ENCODE peak calls at places on chromosomes 6 and 20, in nine cellular contexts. One of them, this sample, is unnamed.

GRCh38 chr6:124269733-124270132 is 466.1 kb downstream of the NKAIN2 start:
- DNase-seq in stimulated activated CD8-positive, alpha-beta memory T cell treated with anti-CD3 and anti-CD28 coated beads, Interleukin-4, amount 100 ng/mL, for 1 hour: no peak
- DNase-seq in H7: no peak
- DNase-seq in AG08396: no peak
- DNase-seq in tibial nerve: no peak
- DNase-seq in glutamatergic neuron: no peak
- DNase-seq in psoas muscle: no peak
- DNase-seq in ureter: no peak
- DNase-seq in NCI-H524: no peak
- DNase-seq in this sample: no peak

GRCh38 chr20:295804-296203 is 1.6 kb upstream of the ZCCHC3 start:
- DNase-seq in tibial nerve: no peak
- DNase-seq in H7: no peak
- DNase-seq in glutamatergic neuron: no peak
- DNase-seq in AG08396: no peak
- DNase-seq in ureter: no peak
- DNase-seq in psoas muscle: no peak
- DNase-seq in stimulated activated CD8-positive, alpha-beta memory T cell treated with anti-CD3 and anti-CD28 coated beads, Interleukin-4, amount 100 ng/mL, for 1 hour: no peak
- DNase-seq in NCI-H524: no peak
- DNase-seq in this sample: no peak

GRCh38 chr6:130191376-130191702 is 31.4 kb downstream of the SAMD3 start:
- DNase-seq in psoas muscle: no peak
- DNase-seq in glutamatergic neuron: no peak
- DNase-seq in ureter: no peak
- DNase-seq in tibial nerve: no peak
- DNase-seq in NCI-H524: no peak
- DNase-seq in H7: no peak
- DNase-seq in stimulated activated CD8-positive, alpha-beta memory T cell treated with anti-CD3 and anti-CD28 coated beads, Interleukin-4, amount 100 ng/mL, for 1 hour: no peak
- DNase-seq in AG08396: no peak
- DNase-seq in this sample: no peak

GRCh38 chr20:34527016-34527415 is 10.8 kb downstream of the DYNLRB1 start:
- DNase-seq in H7: no peak
- DNase-seq in glutamatergic neuron: no peak
- DNase-seq in tibial nerve: no peak
- DNase-seq in AG08396: no peak
- DNase-seq in psoas muscle: no peak
- DNase-seq in NCI-H524: no peak
- DNase-seq in stimulated activated CD8-positive, alpha-beta memory T cell treated with anti-CD3 and anti-CD28 coated beads, Interleukin-4, amount 100 ng/mL, for 1 hour: no peak
- DNase-seq in ureter: no peak
- DNase-seq in this sample: no peak

GRCh38 chr6:73145690-73146089 is 79.6 kb downstream of the KHDC1L start:
- DNase-seq in H7: no peak
- DNase-seq in stimulated activated CD8-positive, alpha-beta memory T cell treated with anti-CD3 and anti-CD28 coated beads, Interleukin-4, amount 100 ng/mL, for 1 hour: no peak
- DNase-seq in glutamatergic neuron: no peak
- DNase-seq in tibial nerve: no peak
- DNase-seq in ureter: no peak
- DNase-seq in psoas muscle: no peak
- DNase-seq in NCI-H524: no peak
- DNase-seq in AG08396: no peak
- DNase-seq in this sample: no peak

GRCh38 chr20:53154540-53154939 is 182.4 kb downstream of the TSHZ2 start:
- DNase-seq in stimulated activated CD8-positive, alpha-beta memory T cell treated with anti-CD3 and anti-CD28 coated beads, Interleukin-4, amount 100 ng/mL, for 1 hour: no peak
- DNase-seq in H7: no peak
- DNase-seq in psoas muscle: no peak
- DNase-seq in tibial nerve: no peak
- DNase-seq in ureter: no peak
- DNase-seq in glutamatergic neuron: no peak
- DNase-seq in AG08396: no peak
- DNase-seq in NCI-H524: no peak
- DNase-seq in this sample: no peak

GRCh38 chr20:52242237-52243230 is 51.0 kb upstream of the ZFP64 start:
- DNase-seq in psoas muscle: no peak
- DNase-seq in AG08396: peak; percentile 7
- DNase-seq in ureter: no peak
- DNase-seq in tibial nerve: no peak
- DNase-seq in H7: peak; percentile 22
- DNase-seq in NCI-H524: no peak
- DNase-seq in glutamatergic neuron: no peak
- DNase-seq in stimulated activated CD8-positive, alpha-beta memory T cell treated with anti-CD3 and anti-CD28 coated beads, Interleukin-4, amount 100 ng/mL, for 1 hour: no peak
- DNase-seq in this sample: peak; percentile 52

GRCh38 chr6:53604623-53605190 is 59.8 kb upstream of the GCLC start:
- DNase-seq in ureter: no peak
- DNase-seq in AG08396: no peak
- DNase-seq in psoas muscle: no peak
- DNase-seq in tibial nerve: no peak
- DNase-seq in NCI-H524: no peak
- DNase-seq in H7: no peak
- DNase-seq in glutamatergic neuron: no peak
- DNase-seq in stimulated activated CD8-positive, alpha-beta memory T cell treated with anti-CD3 and anti-CD28 coated beads, Interleukin-4, amount 100 ng/mL, for 1 hour: no peak
- DNase-seq in this sample: no peak

GRCh38 chr6:4635666-4636065 is 140.5 kb upstream of the CDYL start:
- DNase-seq in psoas muscle: no peak
- DNase-seq in stimulated activated CD8-positive, alpha-beta memory T cell treated with anti-CD3 and anti-CD28 coated beads, Interleukin-4, amount 100 ng/mL, for 1 hour: no peak
- DNase-seq in ureter: no peak
- DNase-seq in AG08396: no peak
- DNase-seq in glutamatergic neuron: no peak
- DNase-seq in tibial nerve: no peak
- DNase-seq in NCI-H524: no peak
- DNase-seq in H7: no peak
- DNase-seq in this sample: no peak

GRCh38 chr6:167925011-167925410 is 72.5 kb upstream of the KIF25 start:
- DNase-seq in glutamatergic neuron: no peak
- DNase-seq in AG08396: peak; percentile 26
- DNase-seq in tibial nerve: no peak
- DNase-seq in NCI-H524: no peak
- DNase-seq in H7: no peak
- DNase-seq in ureter: no peak
- DNase-seq in psoas muscle: no peak
- DNase-seq in stimulated activated CD8-positive, alpha-beta memory T cell treated with anti-CD3 and anti-CD28 coated beads, Interleukin-4, amount 100 ng/mL, for 1 hour: no peak
- DNase-seq in this sample: no peak

GRCh38 chr6:7707787-7708186 is 18.1 kb upstream of the BMP6 start:
- DNase-seq in psoas muscle: no peak
- DNase-seq in AG08396: no peak
- DNase-seq in stimulated activated CD8-positive, alpha-beta memory T cell treated with anti-CD3 and anti-CD28 coated beads, Interleukin-4, amount 100 ng/mL, for 1 hour: no peak
- DNase-seq in ureter: no peak
- DNase-seq in tibial nerve: no peak
- DNase-seq in glutamatergic neuron: no peak
- DNase-seq in H7: no peak
- DNase-seq in NCI-H524: no peak
- DNase-seq in this sample: no peak

GRCh38 chr6:127102299-127102698 is 16.2 kb upstream of the RSPO3 start:
- DNase-seq in stimulated activated CD8-positive, alpha-beta memory T cell treated with anti-CD3 and anti-CD28 coated beads, Interleukin-4, amount 100 ng/mL, for 1 hour: no peak
- DNase-seq in glutamatergic neuron: no peak
- DNase-seq in tibial nerve: no peak
- DNase-seq in H7: no peak
- DNase-seq in AG08396: peak; percentile 55
- DNase-seq in NCI-H524: no peak
- DNase-seq in psoas muscle: no peak
- DNase-seq in ureter: no peak
- DNase-seq in this sample: no peak

GRCh38 chr6:105038259-105038658 is 81.4 kb downstream of the LIN28B start:
- DNase-seq in glutamatergic neuron: peak; percentile 83
- DNase-seq in stimulated activated CD8-positive, alpha-beta memory T cell treated with anti-CD3 and anti-CD28 coated beads, Interleukin-4, amount 100 ng/mL, for 1 hour: no peak
- DNase-seq in NCI-H524: no peak
- DNase-seq in ureter: no peak
- DNase-seq in H7: no peak
- DNase-seq in tibial nerve: no peak
- DNase-seq in AG08396: no peak
- DNase-seq in psoas muscle: no peak
- DNase-seq in this sample: no peak

GRCh38 chr20:38806855-38807655 is 1.6 kb downstream of the PPP1R16B start:
- DNase-seq in tibial nerve: no peak
- DNase-seq in ureter: no peak
- DNase-seq in NCI-H524: peak; percentile 97
- DNase-seq in stimulated activated CD8-positive, alpha-beta memory T cell treated with anti-CD3 and anti-CD28 coated beads, Interleukin-4, amount 100 ng/mL, for 1 hour: no peak
- DNase-seq in psoas muscle: no peak
- DNase-seq in H7: peak; percentile 40
- DNase-seq in AG08396: no peak
- DNase-seq in glutamatergic neuron: peak; percentile 44
- DNase-seq in this sample: no peak

GRCh38 chr6:32938494-32938893 is 2.3 kb downstream of the HLA-DMB start:
- DNase-seq in stimulated activated CD8-positive, alpha-beta memory T cell treated with anti-CD3 and anti-CD28 coated beads, Interleukin-4, amount 100 ng/mL, for 1 hour: no peak
- DNase-seq in H7: no peak
- DNase-seq in tibial nerve: no peak
- DNase-seq in ureter: no peak
- DNase-seq in AG08396: no peak
- DNase-seq in glutamatergic neuron: no peak
- DNase-seq in psoas muscle: no peak
- DNase-seq in NCI-H524: no peak
- DNase-seq in this sample: no peak

GRCh38 chr6:106163446-106163965 is 77.4 kb downstream of the PRDM1 start:
- DNase-seq in tibial nerve: no peak
- DNase-seq in AG08396: peak; percentile 63
- DNase-seq in NCI-H524: no peak
- DNase-seq in ureter: no peak
- DNase-seq in H7: peak; percentile 62
- DNase-seq in stimulated activated CD8-positive, alpha-beta memory T cell treated with anti-CD3 and anti-CD28 coated beads, Interleukin-4, amount 100 ng/mL, for 1 hour: no peak
- DNase-seq in psoas muscle: peak; percentile 23
- DNase-seq in glutamatergic neuron: no peak
- DNase-seq in this sample: no peak

GRCh38 chr6:148997863-148998262 is 251.0 kb downstream of the UST start:
- DNase-seq in tibial nerve: no peak
- DNase-seq in H7: no peak
- DNase-seq in NCI-H524: no peak
- DNase-seq in ureter: no peak
- DNase-seq in AG08396: peak; percentile 25
- DNase-seq in stimulated activated CD8-positive, alpha-beta memory T cell treated with anti-CD3 and anti-CD28 coated beads, Interleukin-4, amount 100 ng/mL, for 1 hour: no peak
- DNase-seq in psoas muscle: no peak
- DNase-seq in glutamatergic neuron: no peak
- DNase-seq in this sample: no peak

GRCh38 chr20:45892049-45892816 is 1.1 kb downstream of the CTSA start:
- DNase-seq in psoas muscle: no peak
- DNase-seq in AG08396: peak; percentile 75
- DNase-seq in stimulated activated CD8-positive, alpha-beta memory T cell treated with anti-CD3 and anti-CD28 coated beads, Interleukin-4, amount 100 ng/mL, for 1 hour: no peak
- DNase-seq in tibial nerve: no peak
- DNase-seq in NCI-H524: no peak
- DNase-seq in H7: peak; percentile 70
- DNase-seq in ureter: no peak
- DNase-seq in glutamatergic neuron: no peak
- DNase-seq in this sample: no peak

GRCh38 chr6:32945106-32945761 is 4.4 kb upstream of the HLA-DMB start:
- DNase-seq in psoas muscle: no peak
- DNase-seq in stimulated activated CD8-positive, alpha-beta memory T cell treated with anti-CD3 and anti-CD28 coated beads, Interleukin-4, amount 100 ng/mL, for 1 hour: no peak
- DNase-seq in ureter: no peak
- DNase-seq in glutamatergic neuron: no peak
- DNase-seq in tibial nerve: no peak
- DNase-seq in NCI-H524: no peak
- DNase-seq in AG08396: peak; percentile 49
- DNase-seq in H7: no peak
- DNase-seq in this sample: no peak

GRCh38 chr6:73943401-73943800 is 247.4 kb downstream of the CD109 start:
- DNase-seq in H7: no peak
- DNase-seq in psoas muscle: no peak
- DNase-seq in ureter: no peak
- DNase-seq in stimulated activated CD8-positive, alpha-beta memory T cell treated with anti-CD3 and anti-CD28 coated beads, Interleukin-4, amount 100 ng/mL, for 1 hour: no peak
- DNase-seq in AG08396: no peak
- DNase-seq in glutamatergic neuron: no peak
- DNase-seq in tibial nerve: no peak
- DNase-seq in NCI-H524: no peak
- DNase-seq in this sample: no peak

GRCh38 chr6:55869731-55870130 is 5.7 kb downstream of the BMP5 start:
- DNase-seq in stimulated activated CD8-positive, alpha-beta memory T cell treated with anti-CD3 and anti-CD28 coated beads, Interleukin-4, amount 100 ng/mL, for 1 hour: no peak
- DNase-seq in psoas muscle: no peak
- DNase-seq in NCI-H524: no peak
- DNase-seq in H7: no peak
- DNase-seq in glutamatergic neuron: no peak
- DNase-seq in AG08396: no peak
- DNase-seq in ureter: no peak
- DNase-seq in tibial nerve: no peak
- DNase-seq in this sample: no peak

GRCh38 chr20:7993238-7993637 is 26.3 kb downstream of the TMX4 start:
- DNase-seq in ureter: no peak
- DNase-seq in H7: no peak
- DNase-seq in NCI-H524: no peak
- DNase-seq in AG08396: no peak
- DNase-seq in tibial nerve: no peak
- DNase-seq in stimulated activated CD8-positive, alpha-beta memory T cell treated with anti-CD3 and anti-CD28 coated beads, Interleukin-4, amount 100 ng/mL, for 1 hour: no peak
- DNase-seq in glutamatergic neuron: no peak
- DNase-seq in psoas muscle: no peak
- DNase-seq in this sample: no peak

GRCh38 chr20:49367113-49367512 is 89.3 kb upstream of the ZNFX1 start:
- DNase-seq in H7: no peak
- DNase-seq in psoas muscle: no peak
- DNase-seq in ureter: no peak
- DNase-seq in AG08396: no peak
- DNase-seq in stimulated activated CD8-positive, alpha-beta memory T cell treated with anti-CD3 and anti-CD28 coated beads, Interleukin-4, amount 100 ng/mL, for 1 hour: no peak
- DNase-seq in tibial nerve: no peak
- DNase-seq in glutamatergic neuron: no peak
- DNase-seq in NCI-H524: no peak
- DNase-seq in this sample: no peak

GRCh38 chr20:13533946-13534345 is 104.8 kb downstream of the TASP1 start:
- DNase-seq in NCI-H524: no peak
- DNase-seq in ureter: no peak
- DNase-seq in AG08396: no peak
- DNase-seq in H7: no peak
- DNase-seq in tibial nerve: no peak
- DNase-seq in glutamatergic neuron: no peak
- DNase-seq in stimulated activated CD8-positive, alpha-beta memory T cell treated with anti-CD3 and anti-CD28 coated beads, Interleukin-4, amount 100 ng/mL, for 1 hour: no peak
- DNase-seq in psoas muscle: no peak
- DNase-seq in this sample: no peak